ENCODE peak calls at places on chromosome 7, in five cellular contexts. R, F, Y, S and Z are unnamed samples.

GRCh38 chr7:94909023-94909466 is 1.7 kb downstream of the PPP1R9A start:
- DNase-seq in R (peak; percentile 12), F (no peak), Y (no peak), S (no peak), Z (peak; percentile 72)

GRCh38 chr7:31079126-31079918 is 27.2 kb downstream of the ADCYAP1R1 start:
- DNase-seq in R (no peak), F (no peak), Y (no peak), S (no peak), Z (no peak)

GRCh38 chr7:107150375-107151073 is 18.3 kb upstream of the HBP1 start:
- DNase-seq in R (peak; percentile 86), F (peak; percentile 83), Y (peak; percentile 69), S (peak; percentile 78), Z (no peak)

GRCh38 chr7:24829787-24830186 is 72.5 kb upstream of the GSDME start:
- DNase-seq in R (no peak), F (no peak), Y (peak; percentile 23), S (peak; percentile 44), Z (no peak)

GRCh38 chr7:140160308-140160707 is 16.5 kb downstream of the KDM7A start:
- DNase-seq in R (no peak), F (no peak), Y (no peak), S (no peak), Z (no peak)

GRCh38 chr7:16770657-16771329 is 17.2 kb downstream of the TSPAN13 start:
- DNase-seq in R (no peak), F (no peak), Y (no peak), S (no peak), Z (no peak)

GRCh38 chr7:44750921-44751571 is 2.4 kb downstream of the ZMIZ2 start:
- DNase-seq in R (peak; percentile 57), F (peak; percentile 12), Y (no peak), S (peak; percentile 52), Z (peak; percentile 83)

GRCh38 chr7:156609010-156609877 is 31.3 kb upstream of the RNF32 start:
- DNase-seq in R (peak; percentile 68), F (no peak), Y (no peak), S (no peak), Z (no peak)

GRCh38 chr7:144854839-144855424 is 19.1 kb upstream of the TPK1 start:
- DNase-seq in R (peak; percentile 44), F (peak; percentile 59), Y (peak; percentile 50), S (no peak), Z (no peak)

GRCh38 chr7:92598310-92598981 is 8.3 kb upstream of the FAM133B start:
- DNase-seq in R (no peak), F (no peak), Y (no peak), S (no peak), Z (no peak)

GRCh38 chr7:55185321-55185802 is 166.5 kb downstream of the EGFR start:
- DNase-seq in R (no peak), F (no peak), Y (no peak), S (peak; percentile 35), Z (no peak)

DNA sequence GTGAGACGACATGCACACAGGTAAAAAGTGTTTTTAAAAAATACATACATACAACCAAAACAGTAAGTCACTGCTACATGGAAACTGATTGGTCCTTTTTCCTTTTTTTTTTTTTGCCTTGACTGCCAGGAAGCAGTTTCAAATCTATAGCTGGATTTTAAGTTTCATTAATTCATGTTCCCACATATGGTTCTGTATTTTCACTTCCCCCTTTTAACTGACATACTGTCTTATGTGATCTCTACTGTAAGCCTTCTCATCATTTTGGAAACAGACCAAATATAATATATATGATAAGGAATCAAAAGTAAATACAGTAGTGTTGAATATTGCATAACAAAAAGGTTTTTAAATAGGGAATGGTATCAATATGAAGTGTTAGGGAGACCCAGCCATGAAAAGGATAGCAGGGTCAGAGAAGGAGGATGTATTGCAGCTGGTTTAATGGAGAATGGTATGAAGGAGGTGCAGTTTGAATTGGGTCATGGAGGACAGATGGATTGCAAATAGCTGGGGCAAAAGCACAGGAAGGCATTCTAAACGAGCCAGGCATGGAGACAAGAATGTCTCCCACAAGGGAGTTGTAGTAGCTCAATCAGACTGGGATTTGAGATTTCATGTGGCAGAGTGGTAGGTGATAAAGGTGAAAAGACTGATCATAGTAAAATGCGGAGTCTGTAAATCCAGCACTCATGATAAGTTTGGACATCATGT is 5.4 kb downstream of the CAV1 start:
- DNase-seq in R (no peak), F (no peak), Y (no peak), S (no peak), Z (no peak)
- H3K27ac ChIP-seq in R (no peak overlapping the region), F (no peak overlapping the region), Y (peak overlapping the region; percentile 95), S (peak overlapping the region; percentile 51), Z (peak overlapping the region; percentile 59)

GRCh38 chr7:146112755-146113154 is 3.8 kb upstream of the CNTNAP2 start:
- DNase-seq in R (no peak), F (no peak), Y (no peak), S (no peak), Z (no peak)

GRCh38 chr7:146115665-146116451 is 743 bp upstream of the CNTNAP2 start:
- DNase-seq in R (peak; percentile 86), F (peak; percentile 67), Y (peak; percentile 29), S (no peak), Z (peak; percentile 90)

GRCh38 chr7:146119016-146119415 is 2.4 kb downstream of the CNTNAP2 start:
- DNase-seq in R (no peak), F (peak; percentile 2), Y (no peak), S (no peak), Z (no peak)

DNA sequence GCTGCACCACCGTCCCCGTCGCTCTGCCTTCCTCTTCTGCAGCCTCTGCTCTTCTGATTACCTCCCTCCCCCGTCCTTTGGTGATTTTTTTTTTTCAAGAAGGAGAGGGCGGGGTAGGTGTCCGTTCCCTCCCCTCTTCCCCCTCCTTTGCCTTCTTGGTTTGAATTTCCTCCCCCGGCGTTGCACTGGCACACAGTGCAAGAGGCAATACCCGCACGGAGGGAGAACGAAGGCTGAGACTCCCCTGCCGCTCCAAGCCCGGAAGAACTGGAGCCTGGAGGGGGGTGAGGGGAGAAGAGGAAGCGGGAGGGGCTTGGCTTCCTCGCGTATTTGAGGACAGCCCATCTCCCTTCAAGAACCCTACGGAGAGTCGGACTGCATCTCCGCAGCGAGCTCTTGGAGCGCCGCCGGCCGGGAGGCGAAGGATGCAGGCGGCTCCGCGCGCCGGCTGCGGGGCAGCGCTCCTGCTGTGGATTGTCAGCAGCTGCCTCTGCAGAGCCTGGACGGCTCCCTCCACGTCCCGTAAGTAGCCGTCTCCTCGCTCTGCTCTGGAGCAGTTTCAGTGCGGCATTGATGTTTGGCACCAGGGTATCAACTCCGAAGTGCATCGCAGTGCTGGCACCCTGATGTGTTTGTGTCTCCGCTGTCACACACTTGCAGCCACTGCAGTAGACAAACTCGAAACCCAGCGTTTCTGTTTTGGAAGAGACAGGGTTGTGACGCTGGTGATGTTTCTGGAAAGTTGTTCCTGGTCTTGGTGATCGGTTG is at the start of gene CNTNAP2:
- DNase-seq in R (peak; percentile 52), F (peak; percentile 65), Y (peak; percentile 10), S (no peak), Z (peak; percentile 76)
- H2AFZ ChIP-seq in R (peak within 1 kb of the TSS; percentile 41), F (no peak within 1 kb of the TSS), Y (peak within 1 kb of the TSS; percentile 61), S (no peak within 1 kb of the TSS), Z (peak within 1 kb of the TSS; percentile 51)

DNA sequence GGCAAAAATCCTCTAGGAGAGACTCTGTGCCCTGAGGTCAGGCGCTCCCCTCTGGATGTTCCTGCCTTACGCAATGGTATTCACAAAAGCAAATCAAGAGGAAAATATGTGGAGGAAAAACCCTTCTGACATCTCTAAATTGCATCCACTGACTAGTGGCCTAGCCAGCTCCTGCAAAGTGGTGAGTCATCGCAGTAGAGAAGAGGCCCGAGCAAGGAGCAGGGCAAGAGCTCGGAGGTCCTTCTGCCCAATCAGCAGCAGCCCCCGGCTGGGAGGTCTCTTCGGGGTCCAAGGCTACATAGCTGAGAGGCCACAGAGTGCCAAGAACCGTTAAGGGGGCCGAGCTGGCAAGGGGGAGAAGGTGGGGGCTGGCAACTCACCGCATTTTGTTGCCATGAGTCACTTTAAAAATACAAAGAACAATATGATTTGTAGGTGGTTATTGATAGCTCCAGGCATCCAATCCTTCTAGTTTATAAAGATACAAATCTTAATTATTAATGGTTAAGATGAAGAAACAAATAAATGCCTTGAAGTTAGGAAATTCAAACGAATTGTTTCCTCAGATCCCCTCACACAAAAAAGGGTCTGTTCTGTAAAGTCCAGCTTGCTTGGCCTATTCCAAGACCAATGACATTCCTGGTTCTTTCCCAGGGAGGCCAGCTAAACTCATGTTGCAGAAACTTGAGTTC is 161.6 kb downstream of the PKD1L1 start:
- DNase-seq in R (peak; percentile 89), F (peak; percentile 97), Y (peak; percentile 99), S (peak; percentile 99), Z (peak; percentile 39)
- H3K27ac ChIP-seq in R (peak overlapping the region; percentile 90), F (peak overlapping the region; percentile 79), Y (peak overlapping the region; percentile 93), S (peak overlapping the region; percentile 94), Z (peak overlapping the region; percentile 99)

GRCh38 chr7:135448753-135449152 is 61.1 kb downstream of the CNOT4 start:
- DNase-seq in R (no peak), F (peak; percentile 32), Y (no peak), S (no peak), Z (no peak)
- H2AFZ ChIP-seq in R (no peak overlapping the region), F (no peak overlapping the region), Y (no peak overlapping the region), S (no peak overlapping the region), Z (no peak overlapping the region)

DNA sequence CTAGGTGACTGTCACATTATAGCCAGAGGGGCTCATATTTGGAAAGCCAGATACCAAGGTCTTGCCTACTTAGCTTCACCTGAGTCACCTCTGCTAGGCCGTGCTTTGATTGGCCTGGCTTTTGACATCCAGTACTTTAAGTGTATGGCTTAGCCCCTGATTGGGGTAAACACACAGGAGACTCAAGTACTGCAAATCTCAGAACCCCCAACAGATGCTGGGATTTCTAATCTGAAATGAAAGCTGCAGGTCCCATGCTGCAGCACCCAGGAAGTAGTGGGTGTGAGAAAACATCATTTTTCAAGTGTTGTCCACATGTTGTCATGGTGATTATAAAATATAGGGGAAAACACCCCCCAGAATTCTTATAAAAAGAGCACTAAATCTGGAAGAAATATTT is 76.2 kb downstream of the WIPF3 start:
- DNase-seq in R (no peak), F (no peak), Y (no peak), S (no peak), Z (no peak)
- H3K27ac ChIP-seq in R (no peak overlapping the region), F (no peak overlapping the region), Y (no peak overlapping the region), S (no peak overlapping the region), Z (no peak overlapping the region)

DNA sequence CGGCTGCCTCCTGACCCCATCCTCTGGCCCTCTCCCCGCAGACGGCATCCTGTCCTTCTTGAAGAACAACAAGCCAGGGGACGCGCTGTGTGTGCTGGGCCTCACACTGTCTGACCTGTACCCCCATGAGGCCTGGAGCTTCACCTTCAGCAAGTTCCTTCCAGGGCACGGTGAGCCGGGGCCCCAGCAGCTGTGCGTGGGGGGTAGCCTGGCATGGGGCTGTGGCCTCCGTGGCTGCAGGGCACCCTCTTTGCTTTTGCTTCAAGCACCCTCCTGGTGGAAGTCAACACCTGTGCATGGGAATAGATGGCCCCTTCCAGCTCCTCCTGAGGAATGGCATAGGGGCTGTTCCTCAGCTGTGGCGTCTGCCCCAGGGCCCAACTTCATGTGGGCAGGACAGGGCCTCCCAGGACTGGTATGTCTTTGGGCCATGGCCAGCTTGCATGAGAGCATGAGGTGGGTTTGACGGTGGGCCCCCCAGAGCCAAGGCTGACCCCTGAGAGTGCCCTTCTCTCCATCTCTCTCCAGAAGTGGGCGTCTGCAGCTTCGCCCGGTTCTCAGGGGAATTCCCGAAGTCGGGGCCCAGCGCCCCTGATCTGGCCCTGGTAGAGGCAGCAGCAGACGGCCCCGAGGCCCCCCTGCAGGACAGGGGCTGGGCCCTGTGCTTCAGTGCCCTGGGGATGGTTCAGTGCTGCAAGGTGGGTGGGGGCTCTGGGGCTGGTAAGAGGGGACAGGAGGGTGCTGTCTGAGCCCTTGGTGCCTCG is 20.7 kb downstream of the AMZ1 start:
- DNase-seq in R (no peak), F (no peak), Y (no peak), S (no peak), Z (no peak)
- H2AFZ ChIP-seq in R (no peak overlapping the region), F (no peak overlapping the region), Y (no peak overlapping the region), S (no peak overlapping the region), Z (no peak overlapping the region)